ENCODE peak calls at places on chromosomes 4 and X, in ten cellular contexts. E, Y, H, C, U, O, Q, B, S and F are unnamed samples.

GRCh38 chr4:74503580-74503979 is 58.6 kb downstream of the AREG start:
- DNase-seq in E (no peak), Y (no peak), H (no peak), C (no peak), U (no peak), O (no peak), Q (no peak), B (no peak), S (no peak), F (no peak)

GRCh38 chrX:110087485-110088356 is 84.8 kb downstream of the TMEM164 start:
- DNase-seq in E (no peak), Y (no peak), H (no peak), C (no peak), U (no peak), O (no peak), Q (no peak), B (no peak), S (no peak), F (no peak)

GRCh38 chr4:14184265-14184664 is 556.7 kb upstream of the BOD1L1 start:
- DNase-seq in E (peak), Y (no peak), H (no peak), C (no peak), U (no peak), O (peak), Q (no peak), B (no peak), S (no peak), F (no peak)

GRCh38 chr4:141210168-141210567 is 10.5 kb upstream of the ZNF330 start:
- DNase-seq in E (no peak), Y (no peak), H (no peak), C (no peak), U (no peak), O (no peak), Q (no peak), B (no peak), S (no peak), F (no peak)

GRCh38 chr4:125801924-125802323 is 487.2 kb downstream of the FAT4 start:
- DNase-seq in E (no peak), Y (no peak), H (no peak), C (no peak), U (no peak), O (no peak), Q (no peak), B (no peak), S (no peak), F (no peak)

GRCh38 chrX:46588263-46588662 is 14.7 kb downstream of the CHST7 start:
- DNase-seq in E (peak), Y (peak), H (no peak), C (no peak), U (no peak), O (no peak), Q (no peak), B (no peak), S (no peak), F (no peak)

GRCh38 chrX:48688531-48689142 is 5.0 kb downstream of the WAS start:
- DNase-seq in E (no peak), Y (no peak), H (no peak), C (no peak), U (no peak), O (no peak), Q (no peak), B (no peak), S (no peak), F (no peak)

GRCh38 chrX:65821721-65822496 is 154.5 kb downstream of the MSN start:
- DNase-seq in E (peak), Y (peak), H (peak), C (no peak), U (peak), O (no peak), Q (no peak), B (no peak), S (no peak), F (peak)

GRCh38 chr4:17066972-17067371 is 168.5 kb upstream of the LDB2 start:
- DNase-seq in E (no peak), Y (no peak), H (no peak), C (no peak), U (no peak), O (no peak), Q (no peak), B (no peak), S (no peak), F (no peak)

GRCh38 chr4:129335263-129335662 is 239.3 kb downstream of the C4orf33 start:
- DNase-seq in E (no peak), Y (no peak), H (peak), C (no peak), U (no peak), O (no peak), Q (peak), B (no peak), S (no peak), F (no peak)

GRCh38 chr4:10584042-10584441 is 100.5 kb downstream of the CLNK start:
- DNase-seq in E (peak), Y (no peak), H (no peak), C (no peak), U (peak), O (no peak), Q (no peak), B (no peak), S (no peak), F (peak)

GRCh38 chr4:53645108-53645507 is 53.8 kb upstream of the LNX1 start:
- DNase-seq in E (no peak), Y (no peak), H (no peak), C (no peak), U (no peak), O (no peak), Q (no peak), B (no peak), S (no peak), F (no peak)

GRCh38 chr4:15238720-15239119 is 189.1 kb upstream of the C1QTNF7 start:
- DNase-seq in E (peak), Y (peak), H (no peak), C (no peak), U (peak), O (peak), Q (no peak), B (no peak), S (no peak), F (peak)

GRCh38 chr4:119106036-119107000 is 29.3 kb upstream of the MYOZ2 start:
- DNase-seq in E (no peak), Y (no peak), H (no peak), C (no peak), U (no peak), O (no peak), Q (no peak), B (no peak), S (no peak), F (no peak)

GRCh38 chr4:111797455-111798163 is 347.6 kb upstream of the FAM241A start:
- DNase-seq in E (no peak), Y (no peak), H (no peak), C (no peak), U (no peak), O (no peak), Q (no peak), B (no peak), S (no peak), F (no peak)

GRCh38 chrX:65985922-65986588 is 53.8 kb downstream of the VSIG4 start:
- DNase-seq in E (peak), Y (peak), H (peak), C (no peak), U (peak), O (no peak), Q (peak), B (no peak), S (peak), F (no peak)

GRCh38 chrX:38561951-38562719 is 793 bp downstream of the TSPAN7 start:
- DNase-seq in E (peak), Y (no peak), H (peak), C (no peak), U (no peak), O (peak), Q (no peak), B (peak), S (no peak), F (peak)

GRCh38 chr4:151990201-151990600 is 229.4 kb upstream of the GATB start:
- DNase-seq in E (no peak), Y (no peak), H (no peak), C (no peak), U (no peak), O (no peak), Q (no peak), B (no peak), S (no peak), F (no peak)

GRCh38 chr4:1601852-1602525 is 82.1 kb downstream of the FAM53A start:
- DNase-seq in E (no peak), Y (no peak), H (no peak), C (no peak), U (no peak), O (no peak), Q (no peak), B (no peak), S (no peak), F (no peak)